ENCODE peak calls at places on chromosomes 6 and 20, in five cellular contexts. P is HCT116, V is transverse colon, A is prostate gland, W is stomach. T is an unnamed sample.
A peak's percentile ranks its signal among the peaks of the same experiment; 100 is the strongest.

GRCh38 chr6:45741437-45742166 is 274.1 kb downstream of the CLIC5 start:
- DNase-seq in P (no peak), V (peak; percentile 20), A (no peak), W (peak; percentile 32), T (no peak)

GRCh38 chr6:169887529-169888140 is 136.2 kb downstream of the ERMARD start:
- DNase-seq in P (no peak), V (no peak), A (no peak), W (no peak), T (no peak)

GRCh38 chr20:47354710-47355488 is 1.6 kb downstream of the ZMYND8 start:
- DNase-seq in P (no peak), V (no peak), A (no peak), W (no peak), T (no peak)

GRCh38 chr6:133313068-133313467 is 71.9 kb downstream of the EYA4 start:
- DNase-seq in P (no peak), V (no peak), A (no peak), W (no peak), T (no peak)

GRCh38 chr6:35298625-35299140 is 1.1 kb downstream of the DEF6 start:
- DNase-seq in P (no peak), V (no peak), A (no peak), W (no peak), T (peak; percentile 34)

GRCh38 chr6:68976260-68976659 is 341.2 kb downstream of the ADGRB3 start:
- DNase-seq in P (no peak), V (no peak), A (no peak), W (no peak), T (no peak)

GRCh38 chr6:64217721-64218603 is 582.4 kb downstream of the PHF3 start:
- DNase-seq in P (no peak), V (no peak), A (no peak), W (no peak), T (no peak)

GRCh38 chr6:12369781-12370262 is 79.7 kb downstream of the EDN1 start:
- DNase-seq in P (no peak), V (no peak), A (no peak), W (no peak), T (no peak)

GRCh38 chr6:134738486-134738885 is 211.4 kb downstream of the ALDH8A1 start:
- DNase-seq in P (no peak), V (no peak), A (no peak), W (no peak), T (no peak)

GRCh38 chr6:108452725-108453195 is 108.0 kb upstream of the FOXO3 start:
- DNase-seq in P (no peak), V (no peak), A (no peak), W (no peak), T (no peak)

GRCh38 chr20:45944151-45944964 is 9.9 kb downstream of the PCIF1 start:
- DNase-seq in P (no peak), V (no peak), A (no peak), W (no peak), T (no peak)

GRCh38 chr20:3767434-3768341 is at the start of gene ADISSP:
- DNase-seq in P (peak; percentile 95), V (peak; percentile 99), A (peak; percentile 97), W (peak; percentile 99), T (peak; percentile 100)
- TF ChIP-seq POLR2A in P (peak; percentile 31), V (peak; percentile 70), A (peak; percentile 74), W (peak; percentile 22), T (peak; percentile 51)

GRCh38 chr20:37378420-37378784 is 32.5 kb downstream of the SRC start:
- DNase-seq in P (no peak), V (no peak), A (no peak), W (no peak), T (no peak)
- H3K4me1 ChIP-seq in P (peaks cover 19% of the 10 kb centered on the region), V (peaks cover 20% of the 10 kb centered on the region), A (no peaks in the 10 kb centered on the region), W (peaks cover 53% of the 10 kb centered on the region), T (peaks cover 11% of the 10 kb centered on the region)

GRCh38 chr20:48750941-48751620 is 76.7 kb downstream of the PREX1 start:
- DNase-seq in P (no peak), V (peak; percentile 46), A (no peak), W (peak; percentile 51), T (no peak)
- TF ChIP-seq POLR2AphosphoS5 in P (no peak), V (no peak), A (no peak), W (no peak), T (no peak)

DNA sequence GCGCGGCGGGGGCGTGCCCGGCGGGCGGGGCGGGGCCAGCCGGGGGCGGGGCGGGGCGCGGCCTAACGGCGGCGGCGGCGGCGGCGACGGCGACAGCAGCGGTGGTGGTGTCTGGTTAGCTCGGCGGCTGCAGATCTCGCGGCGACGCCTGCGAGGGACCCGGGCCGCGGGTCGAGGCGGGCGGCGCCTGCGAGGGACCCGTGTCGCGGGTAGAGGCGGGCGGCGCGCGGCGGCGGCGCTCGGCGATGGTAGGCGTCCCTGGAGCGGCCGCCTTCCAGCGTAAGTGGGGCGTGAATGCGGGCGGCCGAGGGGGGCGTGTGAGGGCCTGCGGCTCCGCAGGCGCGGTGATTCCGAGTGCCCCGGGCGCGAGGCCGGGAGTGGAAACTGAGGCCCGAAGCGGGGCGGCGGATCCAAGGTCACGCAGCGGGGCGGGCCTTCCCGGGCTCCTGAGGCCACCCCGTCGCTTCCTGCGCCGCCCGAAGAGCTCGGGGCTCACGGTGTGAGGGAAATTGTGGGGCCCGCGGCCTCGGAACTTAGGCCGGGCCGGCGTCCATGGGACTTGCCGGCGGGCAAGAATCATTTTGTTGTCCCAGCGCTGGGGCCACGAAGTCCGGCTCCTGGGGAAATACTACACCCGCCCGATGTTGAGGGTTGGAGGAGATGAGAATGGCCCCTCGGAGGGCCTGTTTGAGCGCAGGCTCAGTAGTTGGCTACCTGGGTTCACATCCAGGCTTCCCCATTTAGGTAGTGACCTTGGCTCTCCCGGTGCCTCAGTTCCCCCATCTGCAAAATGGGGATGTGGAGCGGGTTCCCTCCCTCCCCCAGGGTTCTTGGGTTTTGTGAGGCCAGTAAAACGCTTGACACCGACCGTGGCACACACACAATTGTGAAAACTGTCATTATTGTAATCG is at the start of gene CBFA2T2:
- DNase-seq in P (peak; percentile 28), V (peak; percentile 65), A (no peak), W (no peak), T (peak; percentile 84)
- TF ChIP-seq POLR2A in P (no peak), V (no peak), A (peak; percentile 8), W (no peak), T (no peak)

DNA sequence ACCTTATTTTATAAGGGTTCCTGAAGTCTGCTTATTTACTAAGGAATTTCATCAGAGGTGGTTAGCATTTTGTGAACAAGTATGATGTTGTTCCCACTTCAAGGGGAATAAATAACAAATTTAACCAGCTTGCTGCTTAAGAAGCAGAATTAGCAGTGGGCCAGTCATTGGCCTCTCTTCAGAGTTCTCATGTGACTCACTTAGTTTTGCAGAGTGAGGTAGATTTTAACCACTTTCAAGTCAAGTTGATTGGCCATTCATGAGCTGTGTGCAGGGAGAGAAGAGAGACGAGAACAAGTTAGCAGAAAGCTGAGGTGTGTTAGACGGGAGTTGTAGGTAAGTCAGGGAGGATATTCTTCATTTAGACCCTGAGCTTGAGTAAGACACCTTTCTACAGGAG is 18.1 kb downstream of the TOP1 start:
- DNase-seq in P (no peak), V (no peak), A (no peak), W (no peak), T (no peak)
- H3K4me1 ChIP-seq in P (peaks cover 28% of the 10 kb centered on the region), V (peaks cover 63% of the 10 kb centered on the region), A (peaks cover 15% of the 10 kb centered on the region), W (peaks cover 94% of the 10 kb centered on the region), T (no peaks in the 10 kb centered on the region)

DNA sequence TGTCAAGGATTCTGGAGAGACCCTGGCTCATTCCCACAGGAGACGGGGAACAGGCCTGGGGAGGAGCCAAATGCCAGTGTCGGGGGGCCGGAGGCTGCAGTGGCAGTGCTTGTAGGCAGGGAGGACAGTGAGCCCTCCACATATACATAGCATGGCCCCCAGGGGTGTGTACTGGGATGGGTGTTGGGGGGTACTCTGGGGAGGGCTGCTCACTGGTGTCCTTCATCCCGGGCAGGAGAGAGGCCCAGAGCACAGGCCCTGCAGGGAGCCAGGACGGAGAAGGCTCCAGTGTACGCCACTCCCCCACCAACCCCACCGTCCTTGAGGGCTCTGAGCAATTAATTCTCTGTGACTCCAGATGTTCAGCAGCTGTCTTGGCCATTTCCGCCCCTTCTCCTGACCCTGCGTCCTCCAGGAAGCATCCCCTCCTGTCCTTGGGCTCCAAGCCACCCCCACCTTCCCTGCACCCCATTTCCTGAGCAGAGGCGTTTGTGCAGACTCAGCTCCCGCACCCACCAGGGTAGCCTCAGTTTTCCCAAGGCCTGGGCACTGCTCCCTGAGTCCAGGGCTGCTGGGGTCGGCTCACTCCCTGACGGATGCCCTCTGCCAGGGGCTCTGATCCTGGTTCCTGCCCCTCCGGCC is 3.4 kb upstream of the ABHD16B start:
- DNase-seq in P (no peak), V (no peak), A (no peak), W (no peak), T (no peak)
- TF ChIP-seq POLR2AphosphoS5 in P (peak; percentile 9), V (no peak), A (no peak), W (no peak), T (peak; percentile 24)

GRCh38 chr6:151010111-151010510 is 144.6 kb downstream of the MTHFD1L start:
- DNase-seq in P (no peak), V (no peak), A (no peak), W (no peak), T (no peak)

GRCh38 chr6:151014404-151015150 is 149.1 kb downstream of the MTHFD1L start:
- DNase-seq in P (peak; percentile 75), V (peak; percentile 78), A (peak; percentile 74), W (peak; percentile 76), T (peak; percentile 89)

GRCh38 chr6:151009576-151009975 is 144.1 kb downstream of the MTHFD1L start:
- DNase-seq in P (no peak), V (no peak), A (no peak), W (no peak), T (no peak)

GRCh38 chr6:151015320-151015719 is 149.8 kb downstream of the MTHFD1L start:
- DNase-seq in P (no peak), V (no peak), A (no peak), W (no peak), T (no peak)

GRCh38 chr6:151012321-151013294 is 147.1 kb downstream of the MTHFD1L start:
- DNase-seq in P (no peak), V (no peak), A (no peak), W (no peak), T (no peak)
- TF ChIP-seq POLR2A in P (no peak), V (no peak), A (no peak), W (no peak), T (no peak)

GRCh38 chr20:59945731-59946130 is 5.5 kb downstream of the FAM217B start:
- DNase-seq in P (no peak), V (no peak), A (no peak), W (no peak), T (no peak)

GRCh38 chr20:59949911-59950310 is 8.3 kb upstream of the CDH26 start:
- DNase-seq in P (no peak), V (no peak), A (no peak), W (no peak), T (no peak)

GRCh38 chr20:59945175-59945574 is 5.0 kb downstream of the FAM217B start:
- DNase-seq in P (no peak), V (no peak), A (no peak), W (no peak), T (no peak)

GRCh38 chr20:59948212-59948611 is 8.0 kb downstream of the FAM217B start:
- DNase-seq in P (no peak), V (no peak), A (no peak), W (no peak), T (no peak)

GRCh38 chr20:59948828-59949720 is 8.9 kb downstream of the FAM217B start:
- DNase-seq in P (peak; percentile 29), V (no peak), A (peak; percentile 34), W (no peak), T (no peak)
- H3K4me1 ChIP-seq in P (no peaks in the 10 kb centered on the region), V (no peaks in the 10 kb centered on the region), A (peaks cover 11% of the 10 kb centered on the region), W (peaks cover 44% of the 10 kb centered on the region), T (no peaks in the 10 kb centered on the region)

GRCh38 chr6:147961473-147962141 is 381.0 kb upstream of the SASH1 start:
- DNase-seq in P (no peak), V (no peak), A (no peak), W (no peak), T (no peak)
- TF ChIP-seq POLR2AphosphoS5 in P (no peak), V (no peak), A (no peak), W (no peak), T (no peak)